ENCODE peak calls at places on chromosomes 2 and 18, in nine cellular contexts. One of them, this sample, is unnamed.

GRCh38 chr2:77937366-77937765 is 415.2 kb upstream of the LRRTM4 start:
- DNase-seq in psoas muscle: no peak
- DNase-seq in CD8-positive, alpha-beta T cell: no peak
- DNase-seq in body of pancreas: no peak
- DNase-seq in cardiac muscle cell: no peak
- DNase-seq in adrenal gland: no peak
- DNase-seq in colonic mucosa: no peak
- DNase-seq in fibroblast of lung: no peak
- DNase-seq in nephron progenitor cell: no peak
- DNase-seq in this sample: no peak

GRCh38 chr18:44715841-44716240 is 35.2 kb downstream of the SETBP1 start:
- DNase-seq in CD8-positive, alpha-beta T cell: no peak
- DNase-seq in psoas muscle: no peak
- DNase-seq in cardiac muscle cell: no peak
- DNase-seq in body of pancreas: no peak
- DNase-seq in nephron progenitor cell: no peak
- DNase-seq in fibroblast of lung: no peak
- DNase-seq in adrenal gland: no peak
- DNase-seq in colonic mucosa: no peak
- DNase-seq in this sample: no peak

GRCh38 chr18:7921938-7922587 is 354.9 kb downstream of the PTPRM start:
- DNase-seq in body of pancreas: no peak
- DNase-seq in fibroblast of lung: peak
- DNase-seq in CD8-positive, alpha-beta T cell: no peak
- DNase-seq in nephron progenitor cell: no peak
- DNase-seq in colonic mucosa: no peak
- DNase-seq in psoas muscle: no peak
- DNase-seq in adrenal gland: peak
- DNase-seq in cardiac muscle cell: peak
- DNase-seq in this sample: no peak

GRCh38 chr2:218852911-218853667 is 6.5 kb upstream of the WNT6 start:
- DNase-seq in CD8-positive, alpha-beta T cell: peak
- DNase-seq in body of pancreas: peak
- DNase-seq in psoas muscle: peak
- DNase-seq in nephron progenitor cell: peak
- DNase-seq in cardiac muscle cell: peak
- DNase-seq in colonic mucosa: peak
- DNase-seq in fibroblast of lung: peak
- DNase-seq in adrenal gland: peak
- DNase-seq in this sample: peak

GRCh38 chr2:216490061-216490460 is 8.6 kb upstream of the RPL37A start:
- DNase-seq in adrenal gland: no peak
- DNase-seq in CD8-positive, alpha-beta T cell: no peak
- DNase-seq in nephron progenitor cell: no peak
- DNase-seq in psoas muscle: no peak
- DNase-seq in colonic mucosa: no peak
- DNase-seq in fibroblast of lung: peak
- DNase-seq in body of pancreas: no peak
- DNase-seq in cardiac muscle cell: peak
- DNase-seq in this sample: no peak

GRCh38 chr2:118090387-118091139 is 2.3 kb downstream of the INSIG2 start:
- DNase-seq in colonic mucosa: no peak
- DNase-seq in cardiac muscle cell: no peak
- DNase-seq in psoas muscle: no peak
- DNase-seq in CD8-positive, alpha-beta T cell: no peak
- DNase-seq in adrenal gland: no peak
- DNase-seq in fibroblast of lung: no peak
- DNase-seq in body of pancreas: no peak
- DNase-seq in nephron progenitor cell: no peak
- DNase-seq in this sample: no peak

GRCh38 chr2:160372585-160372984 is 121.0 kb downstream of the RBMS1 start:
- DNase-seq in body of pancreas: no peak
- DNase-seq in nephron progenitor cell: no peak
- DNase-seq in colonic mucosa: no peak
- DNase-seq in fibroblast of lung: peak
- DNase-seq in adrenal gland: no peak
- DNase-seq in cardiac muscle cell: peak
- DNase-seq in CD8-positive, alpha-beta T cell: no peak
- DNase-seq in psoas muscle: no peak
- DNase-seq in this sample: no peak

GRCh38 chr2:238945433-238946150 is 97.7 kb downstream of the TWIST2 start:
- DNase-seq in CD8-positive, alpha-beta T cell: no peak
- DNase-seq in colonic mucosa: peak
- DNase-seq in adrenal gland: no peak
- DNase-seq in fibroblast of lung: peak
- DNase-seq in body of pancreas: no peak
- DNase-seq in nephron progenitor cell: peak
- DNase-seq in psoas muscle: peak
- DNase-seq in cardiac muscle cell: peak
- DNase-seq in this sample: peak

GRCh38 chr2:239865059-239865639 is 160.0 kb downstream of the NDUFA10 start:
- DNase-seq in body of pancreas: no peak
- DNase-seq in CD8-positive, alpha-beta T cell: no peak
- DNase-seq in fibroblast of lung: no peak
- DNase-seq in colonic mucosa: no peak
- DNase-seq in adrenal gland: no peak
- DNase-seq in psoas muscle: no peak
- DNase-seq in cardiac muscle cell: no peak
- DNase-seq in nephron progenitor cell: no peak
- DNase-seq in this sample: no peak

GRCh38 chr2:176134045-176134444 is 4.5 kb downstream of the HOXD8 start:
- DNase-seq in fibroblast of lung: no peak
- DNase-seq in nephron progenitor cell: no peak
- DNase-seq in CD8-positive, alpha-beta T cell: no peak
- DNase-seq in cardiac muscle cell: no peak
- DNase-seq in body of pancreas: no peak
- DNase-seq in psoas muscle: no peak
- DNase-seq in colonic mucosa: no peak
- DNase-seq in adrenal gland: no peak
- DNase-seq in this sample: no peak

GRCh38 chr2:182148344-182148743 is 162.7 kb downstream of the PPP1R1C start:
- DNase-seq in psoas muscle: no peak
- DNase-seq in cardiac muscle cell: peak
- DNase-seq in adrenal gland: no peak
- DNase-seq in body of pancreas: no peak
- DNase-seq in colonic mucosa: no peak
- DNase-seq in CD8-positive, alpha-beta T cell: no peak
- DNase-seq in nephron progenitor cell: no peak
- DNase-seq in fibroblast of lung: no peak
- DNase-seq in this sample: no peak

GRCh38 chr2:169351725-169352124 is 10.6 kb downstream of the LRP2 start:
- DNase-seq in body of pancreas: no peak
- DNase-seq in cardiac muscle cell: no peak
- DNase-seq in nephron progenitor cell: no peak
- DNase-seq in CD8-positive, alpha-beta T cell: no peak
- DNase-seq in colonic mucosa: no peak
- DNase-seq in fibroblast of lung: no peak
- DNase-seq in psoas muscle: no peak
- DNase-seq in adrenal gland: no peak
- DNase-seq in this sample: no peak

GRCh38 chr18:23453657-23454011 is 547 bp downstream of the RIOK3 start:
- DNase-seq in fibroblast of lung: peak
- DNase-seq in CD8-positive, alpha-beta T cell: no peak
- DNase-seq in nephron progenitor cell: no peak
- DNase-seq in colonic mucosa: no peak
- DNase-seq in cardiac muscle cell: peak
- DNase-seq in adrenal gland: peak
- DNase-seq in body of pancreas: no peak
- DNase-seq in psoas muscle: no peak
- DNase-seq in this sample: no peak

GRCh38 chr2:19717446-19717845 is 184.3 kb downstream of the TTC32 start:
- DNase-seq in cardiac muscle cell: no peak
- DNase-seq in fibroblast of lung: peak
- DNase-seq in adrenal gland: no peak
- DNase-seq in psoas muscle: no peak
- DNase-seq in colonic mucosa: no peak
- DNase-seq in CD8-positive, alpha-beta T cell: no peak
- DNase-seq in body of pancreas: no peak
- DNase-seq in nephron progenitor cell: no peak
- DNase-seq in this sample: no peak

GRCh38 chr2:103268841-103269498 is 507.1 kb downstream of the TMEM182 start:
- DNase-seq in adrenal gland: no peak
- DNase-seq in fibroblast of lung: no peak
- DNase-seq in colonic mucosa: peak
- DNase-seq in nephron progenitor cell: no peak
- DNase-seq in psoas muscle: no peak
- DNase-seq in CD8-positive, alpha-beta T cell: no peak
- DNase-seq in body of pancreas: no peak
- DNase-seq in cardiac muscle cell: no peak
- DNase-seq in this sample: no peak

GRCh38 chr2:70527447-70528080 is 26.1 kb downstream of the TGFA start:
- DNase-seq in cardiac muscle cell: no peak
- DNase-seq in adrenal gland: no peak
- DNase-seq in body of pancreas: no peak
- DNase-seq in CD8-positive, alpha-beta T cell: no peak
- DNase-seq in nephron progenitor cell: no peak
- DNase-seq in fibroblast of lung: no peak
- DNase-seq in psoas muscle: no peak
- DNase-seq in colonic mucosa: no peak
- DNase-seq in this sample: no peak

GRCh38 chr2:178279636-178280035 is 85.3 kb downstream of the OSBPL6 start:
- DNase-seq in cardiac muscle cell: no peak
- DNase-seq in body of pancreas: no peak
- DNase-seq in psoas muscle: no peak
- DNase-seq in fibroblast of lung: no peak
- DNase-seq in nephron progenitor cell: no peak
- DNase-seq in colonic mucosa: no peak
- DNase-seq in adrenal gland: no peak
- DNase-seq in CD8-positive, alpha-beta T cell: no peak
- DNase-seq in this sample: no peak

GRCh38 chr2:219384083-219384713 is 3.5 kb downstream of the DNPEP start:
- DNase-seq in body of pancreas: no peak
- DNase-seq in CD8-positive, alpha-beta T cell: no peak
- DNase-seq in nephron progenitor cell: no peak
- DNase-seq in psoas muscle: no peak
- DNase-seq in adrenal gland: no peak
- DNase-seq in fibroblast of lung: no peak
- DNase-seq in colonic mucosa: no peak
- DNase-seq in cardiac muscle cell: no peak
- DNase-seq in this sample: no peak

GRCh38 chr2:151552287-151552686 is 142.6 kb downstream of the RIF1 start:
- DNase-seq in psoas muscle: no peak
- DNase-seq in colonic mucosa: no peak
- DNase-seq in adrenal gland: no peak
- DNase-seq in body of pancreas: no peak
- DNase-seq in CD8-positive, alpha-beta T cell: no peak
- DNase-seq in nephron progenitor cell: no peak
- DNase-seq in cardiac muscle cell: no peak
- DNase-seq in fibroblast of lung: no peak
- DNase-seq in this sample: no peak

GRCh38 chr2:49459314-49459993 is 305.1 kb upstream of the FSHR start:
- DNase-seq in colonic mucosa: no peak
- DNase-seq in cardiac muscle cell: no peak
- DNase-seq in psoas muscle: no peak
- DNase-seq in nephron progenitor cell: no peak
- DNase-seq in fibroblast of lung: no peak
- DNase-seq in body of pancreas: no peak
- DNase-seq in adrenal gland: no peak
- DNase-seq in CD8-positive, alpha-beta T cell: no peak
- DNase-seq in this sample: no peak
- TF ChIP-seq CTCF in colonic mucosa: no peak
- TF ChIP-seq CTCF in cardiac muscle cell: no peak
- TF ChIP-seq CTCF in psoas muscle: no peak
- TF ChIP-seq CTCF in nephron progenitor cell: no peak
- TF ChIP-seq CTCF in fibroblast of lung: no peak
- TF ChIP-seq CTCF in body of pancreas: no peak
- TF ChIP-seq CTCF in adrenal gland: no peak
- TF ChIP-seq CTCF in CD8-positive, alpha-beta T cell: no peak
- TF ChIP-seq CTCF in this sample: no peak

GRCh38 chr18:28588884-28589549 is 412.1 kb upstream of the CDH2 start:
- DNase-seq in cardiac muscle cell: no peak
- DNase-seq in adrenal gland: no peak
- DNase-seq in colonic mucosa: no peak
- DNase-seq in body of pancreas: no peak
- DNase-seq in CD8-positive, alpha-beta T cell: no peak
- DNase-seq in fibroblast of lung: no peak
- DNase-seq in psoas muscle: no peak
- DNase-seq in nephron progenitor cell: no peak
- DNase-seq in this sample: no peak
- TF ChIP-seq CTCF in cardiac muscle cell: no peak
- TF ChIP-seq CTCF in adrenal gland: no peak
- TF ChIP-seq CTCF in colonic mucosa: no peak
- TF ChIP-seq CTCF in body of pancreas: no peak
- TF ChIP-seq CTCF in CD8-positive, alpha-beta T cell: no peak
- TF ChIP-seq CTCF in fibroblast of lung: no peak
- TF ChIP-seq CTCF in psoas muscle: no peak
- TF ChIP-seq CTCF in nephron progenitor cell: no peak
- TF ChIP-seq CTCF in this sample: no peak

GRCh38 chr2:204625135-204625534 is 79.9 kb downstream of the PARD3B start:
- DNase-seq in cardiac muscle cell: no peak
- DNase-seq in adrenal gland: no peak
- DNase-seq in colonic mucosa: peak
- DNase-seq in fibroblast of lung: peak
- DNase-seq in CD8-positive, alpha-beta T cell: no peak
- DNase-seq in psoas muscle: no peak
- DNase-seq in nephron progenitor cell: no peak
- DNase-seq in body of pancreas: no peak
- DNase-seq in this sample: no peak
- TF ChIP-seq CTCF in cardiac muscle cell: no peak
- TF ChIP-seq CTCF in adrenal gland: no peak
- TF ChIP-seq CTCF in colonic mucosa: no peak
- TF ChIP-seq CTCF in fibroblast of lung: peak
- TF ChIP-seq CTCF in CD8-positive, alpha-beta T cell: no peak
- TF ChIP-seq CTCF in psoas muscle: no peak
- TF ChIP-seq CTCF in nephron progenitor cell: no peak
- TF ChIP-seq CTCF in body of pancreas: no peak
- TF ChIP-seq CTCF in this sample: no peak

GRCh38 chr2:44246840-44247369 is 28.4 kb upstream of the SLC3A1 start:
- DNase-seq in body of pancreas: no peak
- DNase-seq in nephron progenitor cell: no peak
- DNase-seq in CD8-positive, alpha-beta T cell: no peak
- DNase-seq in adrenal gland: no peak
- DNase-seq in colonic mucosa: no peak
- DNase-seq in cardiac muscle cell: no peak
- DNase-seq in fibroblast of lung: no peak
- DNase-seq in psoas muscle: no peak
- DNase-seq in this sample: no peak

GRCh38 chr2:44245068-44245861 is 30.0 kb upstream of the SLC3A1 start:
- DNase-seq in adrenal gland: no peak
- DNase-seq in psoas muscle: no peak
- DNase-seq in CD8-positive, alpha-beta T cell: no peak
- DNase-seq in nephron progenitor cell: no peak
- DNase-seq in body of pancreas: peak
- DNase-seq in colonic mucosa: peak
- DNase-seq in fibroblast of lung: no peak
- DNase-seq in cardiac muscle cell: no peak
- DNase-seq in this sample: no peak

GRCh38 chr2:44242929-44243328 is 32.4 kb upstream of the SLC3A1 start:
- DNase-seq in nephron progenitor cell: no peak
- DNase-seq in cardiac muscle cell: peak
- DNase-seq in CD8-positive, alpha-beta T cell: no peak
- DNase-seq in psoas muscle: no peak
- DNase-seq in fibroblast of lung: peak
- DNase-seq in adrenal gland: no peak
- DNase-seq in colonic mucosa: no peak
- DNase-seq in body of pancreas: no peak
- DNase-seq in this sample: no peak

GRCh38 chr2:44246436-44246835 is 28.8 kb upstream of the SLC3A1 start:
- DNase-seq in adrenal gland: no peak
- DNase-seq in psoas muscle: no peak
- DNase-seq in colonic mucosa: no peak
- DNase-seq in nephron progenitor cell: no peak
- DNase-seq in body of pancreas: no peak
- DNase-seq in cardiac muscle cell: peak
- DNase-seq in fibroblast of lung: no peak
- DNase-seq in CD8-positive, alpha-beta T cell: no peak
- DNase-seq in this sample: no peak

GRCh38 chr2:44244135-44244871 is 31.0 kb upstream of the SLC3A1 start:
- DNase-seq in body of pancreas: peak
- DNase-seq in colonic mucosa: peak
- DNase-seq in fibroblast of lung: peak
- DNase-seq in cardiac muscle cell: peak
- DNase-seq in psoas muscle: peak
- DNase-seq in nephron progenitor cell: peak
- DNase-seq in CD8-positive, alpha-beta T cell: peak
- DNase-seq in adrenal gland: peak
- DNase-seq in this sample: peak
- TF ChIP-seq CTCF in body of pancreas: peak
- TF ChIP-seq CTCF in colonic mucosa: no peak
- TF ChIP-seq CTCF in fibroblast of lung: peak
- TF ChIP-seq CTCF in cardiac muscle cell: peak
- TF ChIP-seq CTCF in psoas muscle: peak
- TF ChIP-seq CTCF in nephron progenitor cell: peak
- TF ChIP-seq CTCF in CD8-positive, alpha-beta T cell: peak
- TF ChIP-seq CTCF in adrenal gland: peak
- TF ChIP-seq CTCF in this sample: peak

This sample was measured in thyroid gland.